ENCODE peak calls at places on chromosomes 16 and 17, in seven cellular contexts. J, H, T, G, L, U and V are unnamed samples. For H3K79me2, the result is how much of the 10 kb centered on the place peaks cover.

GRCh38 chr17:55743103-55743679 is 7.7 kb upstream of the PCTP start:
- DNase-seq in G (no peak), U (peak), L (peak), T (peak), H (no peak), J (peak), V (no peak)

GRCh38 chr16:88298882-88299745 is 83.6 kb upstream of the ZNF469 start:
- DNase-seq in J (no peak), L (no peak), T (peak), U (peak), G (no peak), H (peak), V (peak)

GRCh38 chr16:68401871-68402747 is 46.2 kb downstream of the SMPD3 start:
- DNase-seq in H (peak), G (peak), L (no peak), J (no peak), T (peak), U (no peak), V (peak)

GRCh38 chr16:5490499-5490898 is 392.9 kb upstream of the EEF2KMT start:
- DNase-seq in G (no peak), L (peak), T (no peak), H (peak), U (no peak), J (peak), V (no peak)

GRCh38 chr16:79814124-79814523 is 213.6 kb upstream of the MAF start:
- DNase-seq in U (no peak), J (no peak), G (no peak), H (no peak), T (peak), L (no peak), V (no peak)

GRCh38 chr17:14833201-14833773 is 431.8 kb downstream of the PMP22 start:
- DNase-seq in G (peak), L (no peak), J (no peak), H (peak), T (peak), U (no peak), V (peak)

GRCh38 chr16:81505011-81505660 is 60.5 kb downstream of the CMIP start:
- DNase-seq in L (peak), G (no peak), U (no peak), T (peak), J (peak), H (no peak), V (peak)

GRCh38 chr16:9533042-9533441 is 441.6 kb downstream of the HAPSTR1 start:
- DNase-seq in G (no peak), L (no peak), J (no peak), T (no peak), U (no peak), H (no peak), V (no peak)

GRCh38 chr17:30091771-30092170 is 24.8 kb upstream of the NSRP1 start:
- DNase-seq in L (peak), J (no peak), G (peak), U (peak), T (no peak), H (peak), V (peak)

GRCh38 chr17:13067629-13068303 is 49.9 kb upstream of the ELAC2 start:
- DNase-seq in H (peak), T (no peak), U (no peak), L (no peak), J (no peak), G (no peak), V (no peak)

GRCh38 chr17:49996495-49997255 is 1.7 kb upstream of the DLX3 start:
- DNase-seq in G (peak), T (no peak), H (peak), L (no peak), J (peak), U (peak), V (peak)

GRCh38 chr17:65584604-65585521 is 23.4 kb upstream of the AXIN2 start:
- DNase-seq in G (no peak), L (no peak), U (no peak), J (no peak), T (no peak), H (peak), V (no peak)

GRCh38 chr16:75264531-75264998 is 13.1 kb upstream of the BCAR1 start:
- DNase-seq in T (no peak), G (peak), L (no peak), H (peak), J (no peak), U (peak), V (peak)

GRCh38 chr17:61408151-61409041 is 8.8 kb downstream of the TBX2 start:
- DNase-seq in H (no peak), U (no peak), T (no peak), G (peak), J (no peak), L (no peak), V (peak)

GRCh38 chr17:75410141-75410540 is 4.7 kb upstream of the GRB2 start:
- DNase-seq in J (no peak), G (no peak), T (no peak), L (no peak), U (no peak), H (no peak), V (no peak)

GRCh38 chr17:59941131-59941530 is 23.4 kb downstream of the RNFT1 start:
- DNase-seq in T (no peak), U (no peak), J (no peak), G (no peak), H (no peak), L (no peak), V (peak)

GRCh38 chr16:24049113-24049512 is 207.0 kb upstream of the CACNG3 start:
- DNase-seq in J (no peak), G (no peak), H (no peak), T (no peak), L (no peak), U (no peak), V (no peak)

GRCh38 chr16:24054649-24055560 is 201.2 kb upstream of the CACNG3 start:
- DNase-seq in G (no peak), U (no peak), L (no peak), T (no peak), J (no peak), H (no peak), V (no peak)

GRCh38 chr16:24052466-24053324 is 203.4 kb upstream of the CACNG3 start:
- DNase-seq in J (no peak), G (no peak), H (no peak), L (no peak), U (no peak), T (no peak), V (no peak)

GRCh38 chr16:24051125-24051524 is 205.0 kb upstream of the CACNG3 start:
- DNase-seq in U (no peak), T (no peak), H (no peak), G (no peak), J (no peak), L (no peak), V (no peak)

DNA sequence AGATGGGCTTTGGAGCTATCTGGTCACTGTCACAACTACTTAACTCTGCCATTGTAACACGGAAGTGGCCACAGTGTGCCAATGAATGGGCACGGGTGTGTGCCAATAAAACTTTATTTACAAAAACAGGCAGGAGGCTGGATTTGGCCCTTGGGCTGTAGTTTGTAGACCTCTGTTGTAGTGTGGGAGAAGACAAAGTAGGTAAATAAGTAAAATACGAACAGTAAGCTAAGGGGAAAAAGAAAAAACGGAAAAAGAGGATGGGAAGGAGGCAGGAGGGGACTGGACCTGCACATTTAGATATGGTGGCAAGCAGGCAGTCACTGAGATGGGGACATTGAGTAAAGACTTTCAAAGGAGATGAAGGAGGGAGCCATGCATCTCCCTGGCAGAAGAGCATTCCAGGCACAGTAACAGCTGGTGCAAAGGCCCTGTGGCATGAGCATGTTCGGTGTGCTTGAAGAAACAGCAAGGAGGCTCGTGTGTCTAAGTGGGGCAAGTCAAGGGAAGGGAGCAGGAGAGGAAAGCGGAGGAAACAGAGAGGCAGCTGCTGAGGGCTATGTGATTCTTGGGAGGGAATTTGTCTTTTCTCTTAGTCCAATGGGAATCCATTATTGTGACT is 202.7 kb upstream of the CACNG3 start:
- DNase-seq in T (no peak), G (no peak), U (no peak), J (no peak), L (no peak), H (no peak), V (no peak)
- H3K79me2 ChIP-seq in T (under half), G (under half), U (under half), J (under half), L (under half), H (under half), V (under half)

GRCh38 chr17:38741443-38741842 is 6.7 kb downstream of the PCGF2 start:
- DNase-seq in H (no peak), U (no peak), J (no peak), L (no peak), T (no peak), G (no peak), V (peak)
- H3K79me2 ChIP-seq in H (half or more), U (half or more), J (under half), L (half or more), T (half or more), G (half or more), V (half or more)

GRCh38 chr17:79145548-79145947 is 70.9 kb downstream of the ENGASE start:
- DNase-seq in T (no peak), U (no peak), J (no peak), G (no peak), H (no peak), L (no peak), V (no peak)
- H3K79me2 ChIP-seq in T (under half), U (under half), J (under half), G (under half), H (under half), L (under half), V (under half)

GRCh38 chr17:40113110-40113960 is 8.4 kb upstream of the MSL1 start:
- DNase-seq in T (peak), L (peak), U (peak), H (peak), J (peak), G (peak), V (peak)
- H3K79me2 ChIP-seq in T (under half), L (under half), U (under half), H (under half), J (under half), G (under half), V (under half)

GRCh38 chr16:49848530-49848929 is 7.4 kb downstream of the ZNF423 start:
- DNase-seq in L (no peak), U (no peak), J (no peak), G (no peak), H (no peak), T (no peak), V (no peak)
- H3K79me2 ChIP-seq in L (under half), U (under half), J (under half), G (under half), H (under half), T (under half), V (under half)

GRCh38 chr16:11716330-11716729 is 26.3 kb downstream of the TXNDC11 start:
- DNase-seq in H (no peak), T (no peak), L (no peak), G (no peak), J (no peak), U (no peak), V (no peak)
- H3K79me2 ChIP-seq in H (under half), T (under half), L (under half), G (under half), J (under half), U (under half), V (under half)